ENCODE peak calls at places on chromosomes 7 and 10, in eight cellular contexts. I, V, A, E, O, T, G and K are unnamed samples.

GRCh38 chr7:157464971-157465481 is 128.2 kb downstream of the DNAJB6 start:
- DNase-seq in I (no peak), A (no peak), T (no peak), V (no peak), O (no peak), G (no peak), E (no peak), K (no peak)

GRCh38 chr10:85594239-85594638 is 772.4 kb downstream of the GRID1 start:
- DNase-seq in V (no peak), I (no peak), O (no peak), T (no peak), E (no peak), G (no peak), A (no peak), K (no peak)

GRCh38 chr7:131219277-131220041 is 108.2 kb upstream of the MKLN1 start:
- DNase-seq in V (no peak), G (no peak), T (no peak), I (no peak), O (no peak), E (no peak), A (peak; percentile 8), K (no peak)

GRCh38 chr7:150379590-150380379 is 655 bp downstream of the ZNF775 start:
- DNase-seq in T (peak; percentile 60), O (peak; percentile 22), A (no peak), V (peak; percentile 79), E (peak; percentile 39), I (no peak), G (no peak), K (no peak)

GRCh38 chr7:47788083-47788482 is 160.2 kb downstream of the PKD1L1 start:
- DNase-seq in G (no peak), V (no peak), O (no peak), A (no peak), T (no peak), E (no peak), I (no peak), K (no peak)

GRCh38 chr7:157653827-157654207 is 317.0 kb downstream of the DNAJB6 start:
- DNase-seq in T (no peak), O (no peak), V (no peak), E (no peak), G (no peak), A (no peak), I (no peak), K (no peak)

GRCh38 chr7:2757904-2758672 is 70.1 kb downstream of the AMZ1 start:
- DNase-seq in G (peak; percentile 95), A (no peak), T (peak; percentile 98), O (peak; percentile 93), E (no peak), V (peak; percentile 65), I (peak; percentile 88), K (no peak)

GRCh38 chr10:48331436-48331835 is 25.0 kb downstream of the MAPK8 start:
- DNase-seq in V (no peak), G (no peak), T (no peak), O (no peak), A (no peak), I (no peak), E (no peak), K (no peak)

GRCh38 chr7:98294798-98295382 is 13.4 kb downstream of the BRI3 start:
- DNase-seq in I (no peak), G (no peak), T (peak; percentile 58), O (peak; percentile 73), A (no peak), E (peak; percentile 83), V (peak; percentile 83), K (peak; percentile 55)

GRCh38 chr7:6205921-6206660 is 66.3 kb downstream of the CYTH3 start:
- DNase-seq in O (no peak), I (no peak), T (no peak), E (no peak), V (no peak), G (no peak), A (no peak), K (no peak)

GRCh38 chr7:111486472-111487142 is 75.7 kb downstream of the IMMP2L start:
- DNase-seq in V (peak; percentile 83), A (no peak), I (peak; percentile 27), O (peak; percentile 74), T (peak; percentile 75), E (peak; percentile 9), G (peak; percentile 23), K (peak; percentile 30)